ENCODE peak calls at places on chromosomes 5 and 9, in ten cellular contexts. One of them, this sample, is unnamed.

GRCh38 chr9:113511856-113512761 is 48.6 kb downstream of the RGS3 start:
- DNase-seq in left ventricle myocardium inferior: no peak
- DNase-seq in fibroblast of lung: peak; percentile 72
- DNase-seq in cardiac muscle cell: no peak
- DNase-seq in HCT116: no peak
- DNase-seq in lung: no peak
- DNase-seq in spleen: peak; percentile 81
- DNase-seq in CD8-positive, alpha-beta T cell: peak; percentile 72
- DNase-seq in stomach: no peak
- DNase-seq in heart left ventricle: no peak
- DNase-seq in this sample: peak; percentile 35

GRCh38 chr5:94433393-94434149 is 184.8 kb downstream of the KIAA0825 start:
- DNase-seq in left ventricle myocardium inferior: no peak
- DNase-seq in fibroblast of lung: peak; percentile 42
- DNase-seq in cardiac muscle cell: no peak
- DNase-seq in HCT116: peak; percentile 73
- DNase-seq in lung: peak; percentile 32
- DNase-seq in spleen: no peak
- DNase-seq in CD8-positive, alpha-beta T cell: no peak
- DNase-seq in stomach: peak; percentile 54
- DNase-seq in heart left ventricle: peak; percentile 38
- DNase-seq in this sample: no peak

GRCh38 chr5:75612211-75612579 is 942 bp downstream of the ANKDD1B start:
- DNase-seq in left ventricle myocardium inferior: no peak
- DNase-seq in fibroblast of lung: no peak
- DNase-seq in cardiac muscle cell: no peak
- DNase-seq in HCT116: no peak
- DNase-seq in lung: no peak
- DNase-seq in spleen: no peak
- DNase-seq in CD8-positive, alpha-beta T cell: no peak
- DNase-seq in stomach: no peak
- DNase-seq in heart left ventricle: no peak
- DNase-seq in this sample: no peak

GRCh38 chr5:26121343-26121742 is 917.0 kb downstream of the CDH9 start:
- DNase-seq in left ventricle myocardium inferior: no peak
- DNase-seq in fibroblast of lung: no peak
- DNase-seq in cardiac muscle cell: peak; percentile 88
- DNase-seq in HCT116: no peak
- DNase-seq in lung: no peak
- DNase-seq in spleen: no peak
- DNase-seq in CD8-positive, alpha-beta T cell: no peak
- DNase-seq in stomach: no peak
- DNase-seq in heart left ventricle: no peak
- DNase-seq in this sample: no peak

GRCh38 chr5:176373100-176373818 is 8.0 kb downstream of the ARL10 start:
- DNase-seq in left ventricle myocardium inferior: peak; percentile 38
- DNase-seq in fibroblast of lung: no peak
- DNase-seq in cardiac muscle cell: no peak
- DNase-seq in HCT116: no peak
- DNase-seq in lung: no peak
- DNase-seq in spleen: no peak
- DNase-seq in CD8-positive, alpha-beta T cell: no peak
- DNase-seq in stomach: no peak
- DNase-seq in heart left ventricle: no peak
- DNase-seq in this sample: no peak

GRCh38 chr5:143105216-143105905 is 298.1 kb downstream of the NR3C1 start:
- DNase-seq in left ventricle myocardium inferior: no peak
- DNase-seq in fibroblast of lung: no peak
- DNase-seq in cardiac muscle cell: no peak
- DNase-seq in HCT116: no peak
- DNase-seq in lung: no peak
- DNase-seq in spleen: no peak
- DNase-seq in CD8-positive, alpha-beta T cell: no peak
- DNase-seq in stomach: no peak
- DNase-seq in heart left ventricle: no peak
- DNase-seq in this sample: no peak

GRCh38 chr5:55600536-55601208 is 65.9 kb upstream of the PLPP1 start:
- DNase-seq in left ventricle myocardium inferior: no peak
- DNase-seq in fibroblast of lung: peak; percentile 92
- DNase-seq in cardiac muscle cell: peak; percentile 32
- DNase-seq in HCT116: no peak
- DNase-seq in lung: no peak
- DNase-seq in spleen: no peak
- DNase-seq in CD8-positive, alpha-beta T cell: no peak
- DNase-seq in stomach: no peak
- DNase-seq in heart left ventricle: no peak
- DNase-seq in this sample: no peak

GRCh38 chr9:135134253-135135028 is 47.0 kb downstream of the OLFM1 start:
- DNase-seq in left ventricle myocardium inferior: no peak
- DNase-seq in fibroblast of lung: no peak
- DNase-seq in cardiac muscle cell: peak; percentile 19
- DNase-seq in HCT116: no peak
- DNase-seq in lung: no peak
- DNase-seq in spleen: no peak
- DNase-seq in CD8-positive, alpha-beta T cell: no peak
- DNase-seq in stomach: no peak
- DNase-seq in heart left ventricle: no peak
- DNase-seq in this sample: no peak

GRCh38 chr5:124823336-124823849 is 77.0 kb upstream of the ZNF608 start:
- DNase-seq in left ventricle myocardium inferior: no peak
- DNase-seq in fibroblast of lung: no peak
- DNase-seq in cardiac muscle cell: no peak
- DNase-seq in HCT116: no peak
- DNase-seq in lung: no peak
- DNase-seq in spleen: no peak
- DNase-seq in CD8-positive, alpha-beta T cell: no peak
- DNase-seq in stomach: no peak
- DNase-seq in heart left ventricle: no peak
- DNase-seq in this sample: no peak

GRCh38 chr9:79537838-79538237 is 33.9 kb upstream of the TLE4 start:
- DNase-seq in left ventricle myocardium inferior: no peak
- DNase-seq in fibroblast of lung: no peak
- DNase-seq in cardiac muscle cell: no peak
- DNase-seq in HCT116: no peak
- DNase-seq in lung: no peak
- DNase-seq in spleen: no peak
- DNase-seq in CD8-positive, alpha-beta T cell: no peak
- DNase-seq in stomach: no peak
- DNase-seq in heart left ventricle: no peak
- DNase-seq in this sample: no peak

GRCh38 chr9:82555408-82555807 is 507.5 kb downstream of the RASEF start:
- DNase-seq in left ventricle myocardium inferior: no peak
- DNase-seq in fibroblast of lung: peak; percentile 16
- DNase-seq in cardiac muscle cell: no peak
- DNase-seq in HCT116: no peak
- DNase-seq in lung: no peak
- DNase-seq in spleen: no peak
- DNase-seq in CD8-positive, alpha-beta T cell: no peak
- DNase-seq in stomach: peak; percentile 73
- DNase-seq in heart left ventricle: no peak
- DNase-seq in this sample: no peak

GRCh38 chr5:157164521-157164920 is 1.5 kb downstream of the GARIN3 start:
- DNase-seq in left ventricle myocardium inferior: no peak
- DNase-seq in fibroblast of lung: no peak
- DNase-seq in cardiac muscle cell: no peak
- DNase-seq in HCT116: no peak
- DNase-seq in lung: no peak
- DNase-seq in spleen: no peak
- DNase-seq in CD8-positive, alpha-beta T cell: no peak
- DNase-seq in stomach: no peak
- DNase-seq in heart left ventricle: no peak
- DNase-seq in this sample: no peak

GRCh38 chr9:36141288-36141687 is 4.8 kb downstream of the GLIPR2 start:
- DNase-seq in left ventricle myocardium inferior: no peak
- DNase-seq in fibroblast of lung: no peak
- DNase-seq in cardiac muscle cell: peak; percentile 30
- DNase-seq in HCT116: no peak
- DNase-seq in lung: no peak
- DNase-seq in spleen: peak; percentile 74
- DNase-seq in CD8-positive, alpha-beta T cell: no peak
- DNase-seq in stomach: no peak
- DNase-seq in heart left ventricle: no peak
- DNase-seq in this sample: no peak

GRCh38 chr5:74865293-74865798 is 841 bp downstream of the FAM169A start:
- DNase-seq in left ventricle myocardium inferior: no peak
- DNase-seq in fibroblast of lung: no peak
- DNase-seq in cardiac muscle cell: no peak
- DNase-seq in HCT116: no peak
- DNase-seq in lung: no peak
- DNase-seq in spleen: no peak
- DNase-seq in CD8-positive, alpha-beta T cell: no peak
- DNase-seq in stomach: no peak
- DNase-seq in heart left ventricle: no peak
- DNase-seq in this sample: no peak

GRCh38 chr9:89519393-89519805 is 21.5 kb upstream of the SEMA4D start:
- DNase-seq in left ventricle myocardium inferior: no peak
- DNase-seq in fibroblast of lung: peak; percentile 20
- DNase-seq in cardiac muscle cell: no peak
- DNase-seq in HCT116: peak; percentile 26
- DNase-seq in lung: no peak
- DNase-seq in spleen: peak; percentile 79
- DNase-seq in CD8-positive, alpha-beta T cell: no peak
- DNase-seq in stomach: peak; percentile 84
- DNase-seq in heart left ventricle: peak; percentile 51
- DNase-seq in this sample: no peak
- H3K4me1 ChIP-seq in left ventricle myocardium inferior: no peaks in the 10 kb centered on the region
- H3K4me1 ChIP-seq in fibroblast of lung: no peaks in the 10 kb centered on the region
- H3K4me1 ChIP-seq in cardiac muscle cell: no peaks in the 10 kb centered on the region
- H3K4me1 ChIP-seq in HCT116: no peaks in the 10 kb centered on the region
- H3K4me1 ChIP-seq in lung: peaks cover 10% of the 10 kb centered on the region
- H3K4me1 ChIP-seq in spleen: peaks cover 48% of the 10 kb centered on the region
- H3K4me1 ChIP-seq in CD8-positive, alpha-beta T cell: peaks cover 70% of the 10 kb centered on the region
- H3K4me1 ChIP-seq in stomach: peaks cover 15% of the 10 kb centered on the region
- H3K4me1 ChIP-seq in heart left ventricle: no peaks in the 10 kb centered on the region
- H3K4me1 ChIP-seq in this sample: no peaks in the 10 kb centered on the region

DNA sequence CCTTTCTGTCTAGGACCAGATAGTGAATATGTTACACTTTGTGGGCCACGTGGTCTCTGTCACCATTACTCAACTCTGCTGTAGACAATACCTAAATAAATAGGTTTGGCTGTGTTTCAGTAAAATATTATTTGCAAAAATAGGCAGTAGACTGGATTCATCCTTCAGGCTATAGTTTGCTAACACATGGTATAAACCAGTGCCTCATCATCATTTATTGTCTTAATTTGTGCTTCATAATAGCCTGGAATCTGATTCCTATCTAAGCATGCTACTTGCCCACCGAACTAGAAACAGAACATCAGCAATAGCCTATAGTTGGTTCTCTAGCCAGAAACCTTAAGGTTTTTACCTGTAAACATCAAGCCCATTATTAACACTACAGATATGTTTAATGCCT is 215.6 kb downstream of the FBXL7 start:
- DNase-seq in left ventricle myocardium inferior: no peak
- DNase-seq in fibroblast of lung: no peak
- DNase-seq in cardiac muscle cell: no peak
- DNase-seq in HCT116: no peak
- DNase-seq in lung: no peak
- DNase-seq in spleen: no peak
- DNase-seq in CD8-positive, alpha-beta T cell: no peak
- DNase-seq in stomach: no peak
- DNase-seq in heart left ventricle: no peak
- DNase-seq in this sample: no peak
- TF ChIP-seq CTCF in left ventricle myocardium inferior: no peak
- TF ChIP-seq CTCF in fibroblast of lung: no peak
- TF ChIP-seq CTCF in cardiac muscle cell: no peak
- TF ChIP-seq CTCF in HCT116: no peak
- TF ChIP-seq CTCF in lung: no peak
- TF ChIP-seq CTCF in spleen: no peak
- TF ChIP-seq CTCF in CD8-positive, alpha-beta T cell: no peak
- TF ChIP-seq CTCF in stomach: no peak
- TF ChIP-seq CTCF in heart left ventricle: no peak
- TF ChIP-seq CTCF in this sample: no peak

DNA sequence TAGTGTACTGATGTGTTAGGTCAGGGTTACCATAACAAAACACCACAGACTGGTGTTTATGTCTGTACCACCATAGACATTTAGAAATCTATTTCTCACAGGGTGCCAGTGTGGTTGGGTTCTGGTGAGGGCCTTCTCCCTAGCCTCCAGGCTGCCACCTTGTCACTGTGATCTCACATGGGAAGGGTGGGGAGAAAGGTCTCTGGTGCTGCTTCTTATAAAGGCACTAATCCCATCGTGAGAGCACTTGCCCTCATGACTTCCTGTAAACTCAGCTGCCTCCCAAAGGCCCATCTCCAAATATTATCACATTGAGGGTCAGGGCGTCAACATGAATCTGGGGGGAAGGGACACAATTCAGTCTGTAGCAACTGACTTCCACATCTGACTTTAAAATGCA is 49.8 kb downstream of the PIK3R1 start:
- DNase-seq in left ventricle myocardium inferior: no peak
- DNase-seq in fibroblast of lung: no peak
- DNase-seq in cardiac muscle cell: no peak
- DNase-seq in HCT116: no peak
- DNase-seq in lung: no peak
- DNase-seq in spleen: no peak
- DNase-seq in CD8-positive, alpha-beta T cell: no peak
- DNase-seq in stomach: no peak
- DNase-seq in heart left ventricle: no peak
- DNase-seq in this sample: no peak
- H3K4me1 ChIP-seq in left ventricle myocardium inferior: peaks cover 100% of the 10 kb centered on the region
- H3K4me1 ChIP-seq in fibroblast of lung: peaks cover 42% of the 10 kb centered on the region
- H3K4me1 ChIP-seq in cardiac muscle cell: peaks cover 24% of the 10 kb centered on the region
- H3K4me1 ChIP-seq in HCT116: no peaks in the 10 kb centered on the region
- H3K4me1 ChIP-seq in lung: peaks cover 11% of the 10 kb centered on the region
- H3K4me1 ChIP-seq in spleen: peaks cover 56% of the 10 kb centered on the region
- H3K4me1 ChIP-seq in CD8-positive, alpha-beta T cell: peaks cover 70% of the 10 kb centered on the region
- H3K4me1 ChIP-seq in stomach: peaks cover 55% of the 10 kb centered on the region
- H3K4me1 ChIP-seq in heart left ventricle: peaks cover 79% of the 10 kb centered on the region
- H3K4me1 ChIP-seq in this sample: peaks cover 74% of the 10 kb centered on the region

GRCh38 chr9:77647267-77647658 is 859 bp downstream of the GNA14 start:
- DNase-seq in left ventricle myocardium inferior: no peak
- DNase-seq in fibroblast of lung: no peak
- DNase-seq in cardiac muscle cell: no peak
- DNase-seq in HCT116: no peak
- DNase-seq in lung: no peak
- DNase-seq in spleen: no peak
- DNase-seq in CD8-positive, alpha-beta T cell: no peak
- DNase-seq in stomach: no peak
- DNase-seq in heart left ventricle: no peak
- DNase-seq in this sample: no peak

GRCh38 chr9:77648458-77649108 is 461 bp upstream of the GNA14 start:
- DNase-seq in left ventricle myocardium inferior: peak; percentile 64
- DNase-seq in fibroblast of lung: peak; percentile 26
- DNase-seq in cardiac muscle cell: peak; percentile 23
- DNase-seq in HCT116: no peak
- DNase-seq in lung: peak; percentile 68
- DNase-seq in spleen: peak; percentile 80
- DNase-seq in CD8-positive, alpha-beta T cell: no peak
- DNase-seq in stomach: peak; percentile 66
- DNase-seq in heart left ventricle: peak; percentile 69
- DNase-seq in this sample: peak; percentile 71

GRCh38 chr9:77651203-77651602 is 3.1 kb upstream of the GNA14 start:
- DNase-seq in left ventricle myocardium inferior: no peak
- DNase-seq in fibroblast of lung: no peak
- DNase-seq in cardiac muscle cell: no peak
- DNase-seq in HCT116: no peak
- DNase-seq in lung: no peak
- DNase-seq in spleen: no peak
- DNase-seq in CD8-positive, alpha-beta T cell: no peak
- DNase-seq in stomach: no peak
- DNase-seq in heart left ventricle: no peak
- DNase-seq in this sample: no peak

GRCh38 chr9:77647659-77648457 is at the start of gene GNA14:
- DNase-seq in left ventricle myocardium inferior: no peak
- DNase-seq in fibroblast of lung: peak; percentile 37
- DNase-seq in cardiac muscle cell: peak; percentile 44
- DNase-seq in HCT116: no peak
- DNase-seq in lung: peak; percentile 38
- DNase-seq in spleen: peak; percentile 77
- DNase-seq in CD8-positive, alpha-beta T cell: no peak
- DNase-seq in stomach: no peak
- DNase-seq in heart left ventricle: no peak
- DNase-seq in this sample: peak; percentile 24

GRCh38 chr9:77649109-77649812 is 1.1 kb upstream of the GNA14 start:
- DNase-seq in left ventricle myocardium inferior: no peak
- DNase-seq in fibroblast of lung: peak; percentile 26
- DNase-seq in cardiac muscle cell: no peak
- DNase-seq in HCT116: peak; percentile 10
- DNase-seq in lung: no peak
- DNase-seq in spleen: no peak
- DNase-seq in CD8-positive, alpha-beta T cell: no peak
- DNase-seq in stomach: no peak
- DNase-seq in heart left ventricle: no peak
- DNase-seq in this sample: no peak
- TF ChIP-seq CTCF in left ventricle myocardium inferior: peak; percentile 53
- TF ChIP-seq CTCF in fibroblast of lung: peak; percentile 40
- TF ChIP-seq CTCF in cardiac muscle cell: peak; percentile 54
- TF ChIP-seq CTCF in HCT116: peak; percentile 46
- TF ChIP-seq CTCF in lung: no peak
- TF ChIP-seq CTCF in spleen: peak; percentile 24
- TF ChIP-seq CTCF in CD8-positive, alpha-beta T cell: no peak
- TF ChIP-seq CTCF in stomach: peak; percentile 19
- TF ChIP-seq CTCF in heart left ventricle: peak; percentile 58
- TF ChIP-seq CTCF in this sample: peak; percentile 30